ENCODE peak calls at places on chromosome X, in ten cellular contexts. One of them, this sample, is unnamed. For H3K4me1, the result is how much of the 10 kb centered on the place peaks cover.

GRCh38 chrX:119885554-119886428 is 9.9 kb upstream of the AKAP14 start:
- DNase-seq in A549: peak
- DNase-seq in adipocyte: no peak
- DNase-seq in PC-3: peak
- DNase-seq in CD8-positive, alpha-beta memory T cell: no peak
- DNase-seq in aorta: no peak
- DNase-seq in GM23248: no peak
- DNase-seq in gastrocnemius medialis: no peak
- DNase-seq in pancreas: no peak
- DNase-seq in left ventricle myocardium inferior: no peak
- DNase-seq in this sample: no peak

GRCh38 chrX:154436597-154437397 is at the start of gene GDI1:
- DNase-seq in A549: peak
- DNase-seq in adipocyte: peak
- DNase-seq in PC-3: peak
- DNase-seq in CD8-positive, alpha-beta memory T cell: peak
- DNase-seq in aorta: peak
- DNase-seq in GM23248: peak
- DNase-seq in gastrocnemius medialis: no peak
- DNase-seq in pancreas: peak
- DNase-seq in left ventricle myocardium inferior: peak
- DNase-seq in this sample: no peak

GRCh38 chrX:83759872-83760271 is 101.1 kb upstream of the CYLC1 start:
- DNase-seq in A549: peak
- DNase-seq in adipocyte: peak
- DNase-seq in PC-3: peak
- DNase-seq in CD8-positive, alpha-beta memory T cell: no peak
- DNase-seq in aorta: no peak
- DNase-seq in GM23248: peak
- DNase-seq in gastrocnemius medialis: no peak
- DNase-seq in pancreas: no peak
- DNase-seq in left ventricle myocardium inferior: no peak
- DNase-seq in this sample: no peak

GRCh38 chrX:68938244-68939004 is 109.6 kb downstream of the EFNB1 start:
- DNase-seq in A549: no peak
- DNase-seq in adipocyte: peak
- DNase-seq in PC-3: no peak
- DNase-seq in CD8-positive, alpha-beta memory T cell: no peak
- DNase-seq in aorta: no peak
- DNase-seq in GM23248: peak
- DNase-seq in gastrocnemius medialis: no peak
- DNase-seq in pancreas: no peak
- DNase-seq in left ventricle myocardium inferior: peak
- DNase-seq in this sample: no peak

GRCh38 chrX:145817299-145817665 is 347 bp upstream of the SLITRK2 start:
- DNase-seq in A549: no peak
- DNase-seq in adipocyte: no peak
- DNase-seq in PC-3: no peak
- DNase-seq in CD8-positive, alpha-beta memory T cell: no peak
- DNase-seq in aorta: peak
- DNase-seq in GM23248: no peak
- DNase-seq in gastrocnemius medialis: no peak
- DNase-seq in pancreas: peak
- DNase-seq in left ventricle myocardium inferior: no peak
- DNase-seq in this sample: peak

GRCh38 chrX:10922158-10922557 is 189.0 kb upstream of the HCCS start:
- DNase-seq in A549: peak
- DNase-seq in adipocyte: peak
- DNase-seq in PC-3: peak
- DNase-seq in CD8-positive, alpha-beta memory T cell: no peak
- DNase-seq in aorta: no peak
- DNase-seq in GM23248: peak
- DNase-seq in gastrocnemius medialis: no peak
- DNase-seq in pancreas: no peak
- DNase-seq in left ventricle myocardium inferior: no peak
- DNase-seq in this sample: no peak

GRCh38 chrX:17706676-17707075 is 30.6 kb upstream of the SCML1 start:
- DNase-seq in A549: peak
- DNase-seq in adipocyte: peak
- DNase-seq in PC-3: peak
- DNase-seq in CD8-positive, alpha-beta memory T cell: no peak
- DNase-seq in aorta: no peak
- DNase-seq in GM23248: peak
- DNase-seq in gastrocnemius medialis: no peak
- DNase-seq in pancreas: no peak
- DNase-seq in left ventricle myocardium inferior: no peak
- DNase-seq in this sample: peak

GRCh38 chrX:34624416-34624815 is 32.7 kb downstream of the TMEM47 start:
- DNase-seq in A549: no peak
- DNase-seq in adipocyte: no peak
- DNase-seq in PC-3: no peak
- DNase-seq in CD8-positive, alpha-beta memory T cell: no peak
- DNase-seq in aorta: no peak
- DNase-seq in GM23248: peak
- DNase-seq in gastrocnemius medialis: no peak
- DNase-seq in pancreas: no peak
- DNase-seq in left ventricle myocardium inferior: no peak
- DNase-seq in this sample: no peak

GRCh38 chrX:48779399-48779798 is 7.0 kb upstream of the GATA1 start:
- DNase-seq in A549: no peak
- DNase-seq in adipocyte: no peak
- DNase-seq in PC-3: no peak
- DNase-seq in CD8-positive, alpha-beta memory T cell: no peak
- DNase-seq in aorta: no peak
- DNase-seq in GM23248: no peak
- DNase-seq in gastrocnemius medialis: no peak
- DNase-seq in pancreas: no peak
- DNase-seq in left ventricle myocardium inferior: no peak
- DNase-seq in this sample: no peak

GRCh38 chrX:140510895-140511295 is 6.0 kb upstream of the SOX3 start:
- DNase-seq in A549: no peak
- DNase-seq in adipocyte: no peak
- DNase-seq in PC-3: no peak
- DNase-seq in CD8-positive, alpha-beta memory T cell: no peak
- DNase-seq in aorta: peak
- DNase-seq in GM23248: no peak
- DNase-seq in gastrocnemius medialis: no peak
- DNase-seq in pancreas: no peak
- DNase-seq in left ventricle myocardium inferior: no peak
- DNase-seq in this sample: no peak

GRCh38 chrX:110412971-110413726 is 54.5 kb downstream of the RTL9 start:
- DNase-seq in A549: peak
- DNase-seq in adipocyte: peak
- DNase-seq in PC-3: peak
- DNase-seq in CD8-positive, alpha-beta memory T cell: peak
- DNase-seq in aorta: peak
- DNase-seq in GM23248: peak
- DNase-seq in gastrocnemius medialis: peak
- DNase-seq in pancreas: peak
- DNase-seq in left ventricle myocardium inferior: peak
- DNase-seq in this sample: peak

GRCh38 chrX:54754854-54755253 is 43.2 kb downstream of the ITIH6 start:
- DNase-seq in A549: no peak
- DNase-seq in adipocyte: no peak
- DNase-seq in PC-3: no peak
- DNase-seq in CD8-positive, alpha-beta memory T cell: no peak
- DNase-seq in aorta: no peak
- DNase-seq in GM23248: no peak
- DNase-seq in gastrocnemius medialis: no peak
- DNase-seq in pancreas: no peak
- DNase-seq in left ventricle myocardium inferior: no peak
- DNase-seq in this sample: no peak

GRCh38 chrX:15277594-15277993 is 7.7 kb upstream of the ASB9 start:
- DNase-seq in A549: no peak
- DNase-seq in adipocyte: no peak
- DNase-seq in PC-3: no peak
- DNase-seq in CD8-positive, alpha-beta memory T cell: no peak
- DNase-seq in aorta: no peak
- DNase-seq in GM23248: no peak
- DNase-seq in gastrocnemius medialis: peak
- DNase-seq in pancreas: no peak
- DNase-seq in left ventricle myocardium inferior: no peak
- DNase-seq in this sample: no peak

GRCh38 chrX:56397636-56398035 is 165.5 kb downstream of the KLF8 start:
- DNase-seq in A549: no peak
- DNase-seq in adipocyte: no peak
- DNase-seq in PC-3: no peak
- DNase-seq in CD8-positive, alpha-beta memory T cell: no peak
- DNase-seq in aorta: no peak
- DNase-seq in GM23248: no peak
- DNase-seq in gastrocnemius medialis: no peak
- DNase-seq in pancreas: no peak
- DNase-seq in left ventricle myocardium inferior: no peak
- DNase-seq in this sample: no peak

GRCh38 chrX:19867938-19868337 is 19.5 kb downstream of the SH3KBP1 start:
- DNase-seq in A549: no peak
- DNase-seq in adipocyte: no peak
- DNase-seq in PC-3: no peak
- DNase-seq in CD8-positive, alpha-beta memory T cell: no peak
- DNase-seq in aorta: no peak
- DNase-seq in GM23248: no peak
- DNase-seq in gastrocnemius medialis: no peak
- DNase-seq in pancreas: no peak
- DNase-seq in left ventricle myocardium inferior: no peak
- DNase-seq in this sample: no peak

GRCh38 chrX:19870206-19870605 is 17.2 kb downstream of the SH3KBP1 start:
- DNase-seq in A549: no peak
- DNase-seq in adipocyte: no peak
- DNase-seq in PC-3: no peak
- DNase-seq in CD8-positive, alpha-beta memory T cell: no peak
- DNase-seq in aorta: no peak
- DNase-seq in GM23248: no peak
- DNase-seq in gastrocnemius medialis: no peak
- DNase-seq in pancreas: no peak
- DNase-seq in left ventricle myocardium inferior: no peak
- DNase-seq in this sample: no peak

GRCh38 chrX:19867411-19867732 is 20.0 kb downstream of the SH3KBP1 start:
- DNase-seq in A549: no peak
- DNase-seq in adipocyte: peak
- DNase-seq in PC-3: peak
- DNase-seq in CD8-positive, alpha-beta memory T cell: no peak
- DNase-seq in aorta: no peak
- DNase-seq in GM23248: peak
- DNase-seq in gastrocnemius medialis: no peak
- DNase-seq in pancreas: no peak
- DNase-seq in left ventricle myocardium inferior: no peak
- DNase-seq in this sample: no peak

GRCh38 chrX:19869195-19869594 is 18.2 kb downstream of the SH3KBP1 start:
- DNase-seq in A549: no peak
- DNase-seq in adipocyte: no peak
- DNase-seq in PC-3: no peak
- DNase-seq in CD8-positive, alpha-beta memory T cell: no peak
- DNase-seq in aorta: no peak
- DNase-seq in GM23248: no peak
- DNase-seq in gastrocnemius medialis: no peak
- DNase-seq in pancreas: no peak
- DNase-seq in left ventricle myocardium inferior: no peak
- DNase-seq in this sample: no peak

DNA sequence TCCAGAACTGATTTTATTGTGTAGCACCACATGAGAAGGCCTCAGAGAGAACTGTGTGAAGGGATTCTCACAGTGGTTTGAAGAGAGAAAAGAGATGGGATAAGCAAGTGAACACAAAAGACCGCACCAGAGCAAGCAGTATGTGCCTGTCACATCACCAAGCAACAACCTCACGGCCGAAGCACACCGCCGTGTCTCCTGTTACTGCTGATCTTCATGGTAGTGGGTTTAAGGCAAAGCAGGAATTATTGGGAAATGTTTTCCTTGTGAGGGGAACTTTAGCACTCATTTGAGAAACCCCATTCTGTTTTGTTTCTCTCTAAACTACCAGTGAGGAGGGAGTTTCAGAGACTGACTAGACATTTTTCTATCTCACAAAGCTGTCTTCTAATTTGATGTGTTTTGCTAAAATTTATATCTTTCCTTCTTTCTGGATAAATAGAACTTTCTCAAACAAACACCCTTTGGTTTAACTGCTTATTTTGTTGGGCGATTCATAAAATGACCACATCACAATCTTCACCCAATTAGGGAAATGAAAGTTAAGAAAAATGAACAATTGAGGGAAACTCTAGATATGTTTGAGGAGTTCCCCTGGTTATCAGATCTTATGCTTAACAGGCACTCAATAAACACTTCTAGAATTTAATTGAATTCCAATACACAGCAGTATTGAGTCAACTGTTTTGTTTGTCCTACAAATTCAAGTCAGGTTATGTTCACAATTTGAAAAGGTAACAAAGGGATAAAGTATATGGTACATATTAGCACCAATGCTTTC is 16.5 kb downstream of the SH3KBP1 start:
- DNase-seq in A549: no peak
- DNase-seq in adipocyte: no peak
- DNase-seq in PC-3: no peak
- DNase-seq in CD8-positive, alpha-beta memory T cell: no peak
- DNase-seq in aorta: no peak
- DNase-seq in GM23248: no peak
- DNase-seq in gastrocnemius medialis: no peak
- DNase-seq in pancreas: no peak
- DNase-seq in left ventricle myocardium inferior: no peak
- DNase-seq in this sample: no peak
- H3K4me1 ChIP-seq in A549: under half
- H3K4me1 ChIP-seq in adipocyte: under half
- H3K4me1 ChIP-seq in PC-3: under half
- H3K4me1 ChIP-seq in CD8-positive, alpha-beta memory T cell: under half
- H3K4me1 ChIP-seq in aorta: under half
- H3K4me1 ChIP-seq in GM23248: under half
- H3K4me1 ChIP-seq in gastrocnemius medialis: under half
- H3K4me1 ChIP-seq in pancreas: under half
- H3K4me1 ChIP-seq in left ventricle myocardium inferior: under half
- H3K4me1 ChIP-seq in this sample: under half

GRCh38 chrX:41333994-41334865 is at the start of gene DDX3X:
- DNase-seq in A549: peak
- DNase-seq in adipocyte: peak
- DNase-seq in PC-3: peak
- DNase-seq in CD8-positive, alpha-beta memory T cell: peak
- DNase-seq in aorta: peak
- DNase-seq in GM23248: peak
- DNase-seq in gastrocnemius medialis: peak
- DNase-seq in pancreas: peak
- DNase-seq in left ventricle myocardium inferior: peak
- DNase-seq in this sample: peak
- H3K4me1 ChIP-seq in A549: under half
- H3K4me1 ChIP-seq in adipocyte: half or more
- H3K4me1 ChIP-seq in PC-3: under half
- H3K4me1 ChIP-seq in CD8-positive, alpha-beta memory T cell: under half
- H3K4me1 ChIP-seq in aorta: under half
- H3K4me1 ChIP-seq in GM23248: under half
- H3K4me1 ChIP-seq in gastrocnemius medialis: under half
- H3K4me1 ChIP-seq in pancreas: under half
- H3K4me1 ChIP-seq in left ventricle myocardium inferior: under half
- H3K4me1 ChIP-seq in this sample: under half

GRCh38 chrX:12997898-12998687 is 23.2 kb downstream of the TMSB4X start:
- DNase-seq in A549: no peak
- DNase-seq in adipocyte: no peak
- DNase-seq in PC-3: no peak
- DNase-seq in CD8-positive, alpha-beta memory T cell: no peak
- DNase-seq in aorta: no peak
- DNase-seq in GM23248: no peak
- DNase-seq in gastrocnemius medialis: no peak
- DNase-seq in pancreas: peak
- DNase-seq in left ventricle myocardium inferior: no peak
- DNase-seq in this sample: no peak
- H3K4me1 ChIP-seq in A549: half or more
- H3K4me1 ChIP-seq in adipocyte: under half
- H3K4me1 ChIP-seq in PC-3: half or more
- H3K4me1 ChIP-seq in CD8-positive, alpha-beta memory T cell: half or more
- H3K4me1 ChIP-seq in aorta: under half
- H3K4me1 ChIP-seq in GM23248: under half
- H3K4me1 ChIP-seq in gastrocnemius medialis: under half
- H3K4me1 ChIP-seq in pancreas: half or more
- H3K4me1 ChIP-seq in left ventricle myocardium inferior: under half
- H3K4me1 ChIP-seq in this sample: under half

GRCh38 chrX:107678957-107679740 is 50.8 kb downstream of the PRPS1 start:
- DNase-seq in A549: peak
- DNase-seq in adipocyte: peak
- DNase-seq in PC-3: no peak
- DNase-seq in CD8-positive, alpha-beta memory T cell: peak
- DNase-seq in aorta: peak
- DNase-seq in GM23248: peak
- DNase-seq in gastrocnemius medialis: peak
- DNase-seq in pancreas: no peak
- DNase-seq in left ventricle myocardium inferior: peak
- DNase-seq in this sample: peak
- H3K4me1 ChIP-seq in A549: under half
- H3K4me1 ChIP-seq in adipocyte: half or more
- H3K4me1 ChIP-seq in PC-3: under half
- H3K4me1 ChIP-seq in CD8-positive, alpha-beta memory T cell: half or more
- H3K4me1 ChIP-seq in aorta: under half
- H3K4me1 ChIP-seq in GM23248: under half
- H3K4me1 ChIP-seq in gastrocnemius medialis: under half
- H3K4me1 ChIP-seq in pancreas: under half
- H3K4me1 ChIP-seq in left ventricle myocardium inferior: half or more
- H3K4me1 ChIP-seq in this sample: under half